ENCODE peak calls at places on chromosomes 3 and 15, in five cellular contexts. T is iPS-NIHi11; N is mesenchymal stem cell; E is activated T-helper 1 cell treated with anti-CD3 and anti-CD28 coated beads, Interleukin-12 subunit alpha, Interleukin-12 subunit beta, Interleukin-2, Interleukin-4 antibody, amounts not matched to agents 30 ng/mL and 10 ng/mL and 1 ng/mL, durations not matched to agents 14 hours and 24 hours and 36 hours; V is K562. S is an unnamed sample.

GRCh38 chr3:110810356-110810755 is 261.3 kb upstream of the NECTIN3 start:
- DNase-seq in T (no peak), V (no peak), E (no peak), N (peak; percentile 46), S (no peak)

GRCh38 chr3:159480046-159480445 is 508.6 kb upstream of the IL12A start:
- DNase-seq in T (no peak), V (no peak), E (no peak), N (no peak), S (no peak)

GRCh38 chr3:78812166-78812565 is 955.6 kb downstream of the ROBO1 start:
- DNase-seq in N (no peak), E (no peak), V (no peak), T (no peak), S (no peak)

GRCh38 chr3:109994853-109995252 is 657.5 kb upstream of the DPPA4 start:
- DNase-seq in N (no peak), T (no peak), E (no peak), V (no peak), S (no peak)

GRCh38 chr3:51471775-51472652 is 27.8 kb downstream of the DCAF1 start:
- DNase-seq in N (no peak), T (no peak), V (no peak), E (no peak), S (no peak)

GRCh38 chr3:72390841-72391240 is 457.4 kb downstream of the SHQ1 start:
- DNase-seq in N (no peak), E (no peak), V (no peak), T (no peak), S (no peak)

GRCh38 chr15:74136584-74137543 is 6.5 kb downstream of the ISLR2 start:
- DNase-seq in E (no peak), V (no peak), T (no peak), N (no peak), S (no peak)

GRCh38 chr3:139710212-139710611 is 32.4 kb upstream of the NMNAT3 start:
- DNase-seq in V (no peak), E (no peak), T (no peak), N (no peak), S (no peak)

GRCh38 chr3:48202691-48203090 is 14.5 kb upstream of the CDC25A start:
- DNase-seq in T (peak; percentile 3), V (no peak), E (no peak), N (no peak), S (no peak)

GRCh38 chr3:69353492-69353891 is 32.4 kb downstream of the FRMD4B start:
- DNase-seq in N (no peak), V (no peak), E (no peak), T (no peak), S (no peak)

GRCh38 chr3:169836058-169836941 is 23.6 kb upstream of the LRRC34 start:
- DNase-seq in E (no peak), N (no peak), V (no peak), T (no peak), S (no peak)

GRCh38 chr3:27861047-27862036 is 139.2 kb upstream of the EOMES start:
- DNase-seq in N (no peak), E (peak; percentile 42), T (no peak), V (no peak), S (no peak)

GRCh38 chr3:184255291-184256039 is 5.9 kb downstream of the CAMK2N2 start:
- DNase-seq in E (no peak), T (no peak), N (no peak), V (no peak), S (no peak)

GRCh38 chr3:130093741-130094391 is 12.2 kb downstream of the ALG1L2 start:
- DNase-seq in T (no peak), N (no peak), V (peak; percentile 45), E (peak; percentile 34), S (no peak)

GRCh38 chr3:94137377-94137776 is 74.5 kb downstream of the NSUN3 start:
- DNase-seq in E (no peak), V (no peak), N (no peak), T (no peak), S (peak; percentile 21)

GRCh38 chr3:39142067-39142466 is 11.3 kb downstream of the CSRNP1 start:
- DNase-seq in V (no peak), N (no peak), T (no peak), E (no peak), S (no peak)

GRCh38 chr15:42348083-42348482 is 11.2 kb upstream of the CAPN3 start:
- DNase-seq in N (no peak), T (no peak), V (no peak), E (no peak), S (peak; percentile 18)

GRCh38 chr3:45881031-45882022 is 5.0 kb upstream of the CCR9 start:
- DNase-seq in N (peak; percentile 2), E (no peak), V (peak; percentile 60), T (no peak), S (no peak)

GRCh38 chr3:8509961-8510360 is 8.3 kb downstream of the LMCD1 start:
- DNase-seq in E (no peak), V (no peak), T (no peak), N (peak; percentile 95), S (peak; percentile 91)

GRCh38 chr3:50127251-50127671 is 27.9 kb upstream of the SEMA3F start:
- DNase-seq in N (no peak), T (no peak), V (no peak), E (no peak), S (no peak)

GRCh38 chr3:58045084-58045483 is 36.9 kb downstream of the FLNB start:
- DNase-seq in V (no peak), T (no peak), N (no peak), E (no peak), S (no peak)

GRCh38 chr3:72722930-72723726 is 125.1 kb downstream of the SHQ1 start:
- DNase-seq in V (no peak), T (no peak), N (peak; percentile 28), E (no peak), S (peak; percentile 65)

GRCh38 chr15:80998252-80998651 is 2.5 kb upstream of the TLNRD1 start:
- DNase-seq in V (no peak), E (no peak), T (no peak), N (no peak), S (no peak)

GRCh38 chr3:19885468-19885867 is 48.5 kb downstream of the EFHB start:
- DNase-seq in N (peak; percentile 53), E (no peak), T (peak; percentile 78), V (peak; percentile 65), S (peak; percentile 44)

GRCh38 chr3:127419140-127419539 is 131.3 kb upstream of the PRR20G start:
- DNase-seq in T (no peak), V (no peak), E (no peak), N (no peak), S (no peak)

GRCh38 chr3:83403927-83404326 is 1554.9 kb upstream of the CADM2 start:
- DNase-seq in T (no peak), N (no peak), E (no peak), V (no peak), S (no peak)

GRCh38 chr15:68211656-68212320 is 6.7 kb upstream of the CALML4 start:
- DNase-seq in T (no peak), V (no peak), N (no peak), E (no peak), S (no peak)

GRCh38 chr15:99556010-99556409 is 9.8 kb upstream of the MEF2A start:
- DNase-seq in T (no peak), E (no peak), V (no peak), N (no peak), S (peak; percentile 59)

GRCh38 chr3:168162172-168162571 is 66.4 kb upstream of the GOLIM4 start:
- DNase-seq in E (no peak), V (no peak), T (no peak), N (no peak), S (peak; percentile 26)

GRCh38 chr15:96460106-96460505 is 129.6 kb downstream of the NR2F2 start:
- DNase-seq in V (no peak), T (no peak), N (no peak), E (no peak), S (no peak)

GRCh38 chr3:196431193-196432136 is 762 bp downstream of the UBXN7 start:
- DNase-seq in T (peak; percentile 63), N (peak; percentile 77), E (peak; percentile 6), V (peak; percentile 88), S (peak; percentile 71)

GRCh38 chr3:159632847-159633246 is 355.8 kb upstream of the IL12A start:
- DNase-seq in T (no peak), V (no peak), E (no peak), N (no peak), S (no peak)

GRCh38 chr3:129429080-129429451 is 630 bp upstream of the EFCAB12 start:
- DNase-seq in N (peak; percentile 26), E (no peak), T (no peak), V (no peak), S (no peak)

S was measured in fibroblast of villous mesenchyme.